ENCODE peak calls at places on chromosomes 13 and 19, in four cellular contexts. I is H54, O is cardiac septum, C is transverse colon. H is an unnamed sample.

GRCh38 chr13:20828540-20829364 is 55.0 kb upstream of the EEF1AKMT1 start:
- DNase-seq in I (no peak), O (no peak), C (peak), H (peak)

GRCh38 chr19:55348317-55349034 is 6.0 kb downstream of the COX6B2 start:
- DNase-seq in I (no peak), O (no peak), C (no peak), H (no peak)

GRCh38 chr13:39273953-39274352 is 235.7 kb downstream of the NHLRC3 start:
- DNase-seq in I (no peak), O (no peak), C (peak), H (peak)

GRCh38 chr19:52992109-52993004 is 21.4 kb upstream of the ERVV-1 start:
- DNase-seq in I (no peak), O (no peak), C (peak), H (no peak)

GRCh38 chr13:97411894-97412460 is 22.0 kb upstream of the RAP2A start:
- DNase-seq in I (no peak), O (no peak), C (no peak), H (no peak)

GRCh38 chr19:43934055-43934984 is 762 bp downstream of the ZNF45 start:
- DNase-seq in I (peak), O (no peak), C (no peak), H (peak)

GRCh38 chr19:787551-787950 is 9.7 kb upstream of the PTBP1 start:
- DNase-seq in I (no peak), O (no peak), C (no peak), H (no peak)

GRCh38 chr19:45643927-45644771 is 5.0 kb upstream of the EML2 start:
- DNase-seq in I (no peak), O (no peak), C (no peak), H (no peak)

GRCh38 chr19:1286859-1287621 is 1.4 kb downstream of the EFNA2 start:
- DNase-seq in I (no peak), O (no peak), C (no peak), H (no peak)

GRCh38 chr13:20399515-20399914 is 126.1 kb downstream of the CRYL1 start:
- DNase-seq in I (no peak), O (no peak), C (no peak), H (no peak)

GRCh38 chr13:111460548-111461444 is 140.4 kb downstream of the TEX29 start:
- DNase-seq in I (peak), O (no peak), C (peak), H (peak)

GRCh38 chr19:54609356-54609791 is 15.9 kb downstream of the LILRA1 start:
- DNase-seq in I (no peak), O (no peak), C (no peak), H (no peak)

GRCh38 chr13:41130356-41130755 is 2.2 kb downstream of the KBTBD6 start:
- DNase-seq in I (no peak), O (no peak), C (no peak), H (no peak)

GRCh38 chr19:43551399-43552197 is 18.6 kb downstream of the ZNF575 start:
- DNase-seq in I (no peak), O (no peak), C (no peak), H (no peak)

GRCh38 chr13:112066624-112067004 is 335 bp upstream of the SOX1 start:
- DNase-seq in I (no peak), O (no peak), C (peak), H (no peak)

GRCh38 chr19:42658148-42658547 is 63.4 kb upstream of the CEACAM8 start:
- DNase-seq in I (no peak), O (no peak), C (no peak), H (no peak)

GRCh38 chr19:32675720-32676185 is at the start of gene RGS9BP:
- DNase-seq in I (peak), O (peak), C (peak), H (peak)